ENCODE peak calls at places on chromosomes 16 and 17, in six cellular contexts. One of them, this sample, is unnamed.

GRCh38 chr16:89971495-89972243 is 23.1 kb downstream of the DEF8 start:
- ATAC-seq in activated T-cell treated with anti-CD3 and anti-CD28 coated beads, Interleukin-2, amount 50 U/mL, for 72 hours: peak
- ATAC-seq in heart right ventricle: peak
- ATAC-seq in activated naive CD4-positive, alpha-beta T cell treated with anti-CD3 and anti-CD28 coated beads, Interleukin-2, amount 50 U/mL, for 72 hours: no peak
- ATAC-seq in mucosa of descending colon: no peak
- ATAC-seq in pancreas: peak
- ATAC-seq in this sample: peak

GRCh38 chr16:14296663-14297062 is 225.5 kb downstream of the MRTFB start:
- ATAC-seq in activated T-cell treated with anti-CD3 and anti-CD28 coated beads, Interleukin-2, amount 50 U/mL, for 72 hours: no peak
- ATAC-seq in heart right ventricle: no peak
- ATAC-seq in activated naive CD4-positive, alpha-beta T cell treated with anti-CD3 and anti-CD28 coated beads, Interleukin-2, amount 50 U/mL, for 72 hours: no peak
- ATAC-seq in mucosa of descending colon: no peak
- ATAC-seq in pancreas: no peak
- ATAC-seq in this sample: no peak

GRCh38 chr16:13348416-13348815 is 447.0 kb downstream of the SHISA9 start:
- ATAC-seq in heart right ventricle: no peak
- ATAC-seq in pancreas: no peak
- ATAC-seq in mucosa of descending colon: no peak
- ATAC-seq in activated naive CD4-positive, alpha-beta T cell treated with anti-CD3 and anti-CD28 coated beads, Interleukin-2, amount 50 U/mL, for 72 hours: no peak
- ATAC-seq in activated T-cell treated with anti-CD3 and anti-CD28 coated beads, Interleukin-2, amount 50 U/mL, for 72 hours: no peak
- ATAC-seq in this sample: no peak

GRCh38 chr17:69451416-69452394 is 37.2 kb downstream of the MAP2K6 start:
- ATAC-seq in activated T-cell treated with anti-CD3 and anti-CD28 coated beads, Interleukin-2, amount 50 U/mL, for 72 hours: no peak
- ATAC-seq in pancreas: no peak
- ATAC-seq in heart right ventricle: peak
- ATAC-seq in activated naive CD4-positive, alpha-beta T cell treated with anti-CD3 and anti-CD28 coated beads, Interleukin-2, amount 50 U/mL, for 72 hours: no peak
- ATAC-seq in mucosa of descending colon: no peak
- ATAC-seq in this sample: no peak

GRCh38 chr16:87828071-87828971 is 41.0 kb downstream of the SLC7A5 start:
- ATAC-seq in mucosa of descending colon: no peak
- ATAC-seq in heart right ventricle: no peak
- ATAC-seq in pancreas: peak
- ATAC-seq in activated T-cell treated with anti-CD3 and anti-CD28 coated beads, Interleukin-2, amount 50 U/mL, for 72 hours: no peak
- ATAC-seq in activated naive CD4-positive, alpha-beta T cell treated with anti-CD3 and anti-CD28 coated beads, Interleukin-2, amount 50 U/mL, for 72 hours: peak
- ATAC-seq in this sample: peak

GRCh38 chr17:33163827-33164555 is 129.1 kb downstream of the ASIC2 start:
- ATAC-seq in activated naive CD4-positive, alpha-beta T cell treated with anti-CD3 and anti-CD28 coated beads, Interleukin-2, amount 50 U/mL, for 72 hours: no peak
- ATAC-seq in mucosa of descending colon: no peak
- ATAC-seq in pancreas: peak
- ATAC-seq in heart right ventricle: peak
- ATAC-seq in activated T-cell treated with anti-CD3 and anti-CD28 coated beads, Interleukin-2, amount 50 U/mL, for 72 hours: no peak
- ATAC-seq in this sample: peak

GRCh38 chr16:85557976-85558589 is 55.0 kb upstream of the GSE1 start:
- ATAC-seq in heart right ventricle: no peak
- ATAC-seq in mucosa of descending colon: peak
- ATAC-seq in activated naive CD4-positive, alpha-beta T cell treated with anti-CD3 and anti-CD28 coated beads, Interleukin-2, amount 50 U/mL, for 72 hours: no peak
- ATAC-seq in activated T-cell treated with anti-CD3 and anti-CD28 coated beads, Interleukin-2, amount 50 U/mL, for 72 hours: no peak
- ATAC-seq in pancreas: peak
- ATAC-seq in this sample: peak

GRCh38 chr16:75017670-75018525 is 19.1 kb downstream of the ZNRF1 start:
- ATAC-seq in pancreas: no peak
- ATAC-seq in activated naive CD4-positive, alpha-beta T cell treated with anti-CD3 and anti-CD28 coated beads, Interleukin-2, amount 50 U/mL, for 72 hours: no peak
- ATAC-seq in heart right ventricle: peak
- ATAC-seq in mucosa of descending colon: no peak
- ATAC-seq in activated T-cell treated with anti-CD3 and anti-CD28 coated beads, Interleukin-2, amount 50 U/mL, for 72 hours: no peak
- ATAC-seq in this sample: no peak

GRCh38 chr17:35895602-35896001 is 15.4 kb upstream of the CCL5 start:
- ATAC-seq in heart right ventricle: no peak
- ATAC-seq in pancreas: no peak
- ATAC-seq in mucosa of descending colon: no peak
- ATAC-seq in activated T-cell treated with anti-CD3 and anti-CD28 coated beads, Interleukin-2, amount 50 U/mL, for 72 hours: no peak
- ATAC-seq in activated naive CD4-positive, alpha-beta T cell treated with anti-CD3 and anti-CD28 coated beads, Interleukin-2, amount 50 U/mL, for 72 hours: no peak
- ATAC-seq in this sample: no peak

GRCh38 chr17:57762375-57762916 is 17.3 kb upstream of the CCDC182 start:
- ATAC-seq in heart right ventricle: no peak
- ATAC-seq in mucosa of descending colon: no peak
- ATAC-seq in pancreas: no peak
- ATAC-seq in activated T-cell treated with anti-CD3 and anti-CD28 coated beads, Interleukin-2, amount 50 U/mL, for 72 hours: no peak
- ATAC-seq in activated naive CD4-positive, alpha-beta T cell treated with anti-CD3 and anti-CD28 coated beads, Interleukin-2, amount 50 U/mL, for 72 hours: no peak
- ATAC-seq in this sample: no peak

GRCh38 chr16:9885457-9885856 is 296.8 kb downstream of the GRIN2A start:
- ATAC-seq in pancreas: no peak
- ATAC-seq in mucosa of descending colon: no peak
- ATAC-seq in heart right ventricle: no peak
- ATAC-seq in activated naive CD4-positive, alpha-beta T cell treated with anti-CD3 and anti-CD28 coated beads, Interleukin-2, amount 50 U/mL, for 72 hours: no peak
- ATAC-seq in activated T-cell treated with anti-CD3 and anti-CD28 coated beads, Interleukin-2, amount 50 U/mL, for 72 hours: no peak
- ATAC-seq in this sample: no peak

GRCh38 chr17:72392056-72393010 is 271.5 kb downstream of the SOX9 start:
- ATAC-seq in heart right ventricle: no peak
- ATAC-seq in activated T-cell treated with anti-CD3 and anti-CD28 coated beads, Interleukin-2, amount 50 U/mL, for 72 hours: no peak
- ATAC-seq in activated naive CD4-positive, alpha-beta T cell treated with anti-CD3 and anti-CD28 coated beads, Interleukin-2, amount 50 U/mL, for 72 hours: no peak
- ATAC-seq in pancreas: peak
- ATAC-seq in mucosa of descending colon: peak
- ATAC-seq in this sample: no peak

GRCh38 chr16:9124908-9125584 is 33.6 kb downstream of the HAPSTR1 start:
- ATAC-seq in activated T-cell treated with anti-CD3 and anti-CD28 coated beads, Interleukin-2, amount 50 U/mL, for 72 hours: no peak
- ATAC-seq in pancreas: no peak
- ATAC-seq in heart right ventricle: no peak
- ATAC-seq in activated naive CD4-positive, alpha-beta T cell treated with anti-CD3 and anti-CD28 coated beads, Interleukin-2, amount 50 U/mL, for 72 hours: no peak
- ATAC-seq in mucosa of descending colon: no peak
- ATAC-seq in this sample: peak

GRCh38 chr16:3348547-3349167 is 7.0 kb upstream of the OR2C1 start:
- ATAC-seq in heart right ventricle: peak
- ATAC-seq in mucosa of descending colon: no peak
- ATAC-seq in activated T-cell treated with anti-CD3 and anti-CD28 coated beads, Interleukin-2, amount 50 U/mL, for 72 hours: no peak
- ATAC-seq in pancreas: peak
- ATAC-seq in activated naive CD4-positive, alpha-beta T cell treated with anti-CD3 and anti-CD28 coated beads, Interleukin-2, amount 50 U/mL, for 72 hours: peak
- ATAC-seq in this sample: no peak

GRCh38 chr16:17177968-17178880 is 292.5 kb downstream of the XYLT1 start:
- ATAC-seq in mucosa of descending colon: no peak
- ATAC-seq in heart right ventricle: no peak
- ATAC-seq in pancreas: no peak
- ATAC-seq in activated T-cell treated with anti-CD3 and anti-CD28 coated beads, Interleukin-2, amount 50 U/mL, for 72 hours: no peak
- ATAC-seq in activated naive CD4-positive, alpha-beta T cell treated with anti-CD3 and anti-CD28 coated beads, Interleukin-2, amount 50 U/mL, for 72 hours: no peak
- ATAC-seq in this sample: no peak

GRCh38 chr17:32569171-32570080 is 82.6 kb downstream of the CDK5R1 start:
- ATAC-seq in activated naive CD4-positive, alpha-beta T cell treated with anti-CD3 and anti-CD28 coated beads, Interleukin-2, amount 50 U/mL, for 72 hours: peak
- ATAC-seq in mucosa of descending colon: peak
- ATAC-seq in heart right ventricle: no peak
- ATAC-seq in pancreas: peak
- ATAC-seq in activated T-cell treated with anti-CD3 and anti-CD28 coated beads, Interleukin-2, amount 50 U/mL, for 72 hours: peak
- ATAC-seq in this sample: peak

This sample was measured in esophagus mucosa.